ENCODE peak calls at places on chromosome 18, in six cellular contexts. Q, Z, X, O, J and U are unnamed samples.

GRCh38 chr18:7070466-7070865 is 47.1 kb downstream of the LAMA1 start:
- DNase-seq in Q (no peak), Z (no peak), X (no peak), O (no peak), J (no peak), U (no peak)

GRCh38 chr18:70469916-70470315 is 181.1 kb downstream of the SOCS6 start:
- DNase-seq in Q (no peak), Z (peak), X (no peak), O (no peak), J (no peak), U (peak)

GRCh38 chr18:27558388-27559158 is 373.5 kb upstream of the CHST9 start:
- DNase-seq in Q (no peak), Z (no peak), X (no peak), O (no peak), J (no peak), U (no peak)

GRCh38 chr18:6521804-6522418 is 107.2 kb upstream of the L3MBTL4 start:
- DNase-seq in Q (peak), Z (peak), X (peak), O (peak), J (peak), U (peak)

GRCh38 chr18:33831424-33831823 is 253.4 kb downstream of the ASXL3 start:
- DNase-seq in Q (no peak), Z (no peak), X (no peak), O (no peak), J (no peak), U (no peak)

GRCh38 chr18:22643731-22644130 is 226.0 kb upstream of the CTAGE1 start:
- DNase-seq in Q (no peak), Z (no peak), X (peak), O (no peak), J (no peak), U (peak)

GRCh38 chr18:11577271-11578112 is 31.9 kb upstream of the SLC35G4 start:
- DNase-seq in Q (no peak), Z (no peak), X (no peak), O (no peak), J (no peak), U (no peak)

GRCh38 chr18:22637787-22638186 is 220.1 kb upstream of the CTAGE1 start:
- DNase-seq in Q (peak), Z (no peak), X (peak), O (peak), J (peak), U (peak)

GRCh38 chr18:11533942-11534496 is 75.4 kb upstream of the SLC35G4 start:
- DNase-seq in Q (no peak), Z (no peak), X (no peak), O (no peak), J (no peak), U (no peak)

GRCh38 chr18:37533647-37534565 is 31.7 kb downstream of the CELF4 start:
- DNase-seq in Q (no peak), Z (no peak), X (no peak), O (no peak), J (no peak), U (no peak)

GRCh38 chr18:76383636-76384035 is 111.4 kb downstream of the ZNF516 start:
- DNase-seq in Q (no peak), Z (no peak), X (no peak), O (no peak), J (no peak), U (no peak)

GRCh38 chr18:79250236-79250993 is 145.3 kb upstream of the NFATC1 start:
- DNase-seq in Q (no peak), Z (peak), X (no peak), O (no peak), J (no peak), U (no peak)

GRCh38 chr18:79242246-79242645 is 153.5 kb upstream of the NFATC1 start:
- DNase-seq in Q (no peak), Z (no peak), X (no peak), O (peak), J (no peak), U (no peak)

GRCh38 chr18:79245517-79246001 is 150.2 kb upstream of the NFATC1 start:
- DNase-seq in Q (no peak), Z (no peak), X (no peak), O (no peak), J (peak), U (no peak)

GRCh38 chr18:79248495-79249078 is 147.1 kb upstream of the NFATC1 start:
- DNase-seq in Q (peak), Z (no peak), X (no peak), O (peak), J (no peak), U (peak)

DNA sequence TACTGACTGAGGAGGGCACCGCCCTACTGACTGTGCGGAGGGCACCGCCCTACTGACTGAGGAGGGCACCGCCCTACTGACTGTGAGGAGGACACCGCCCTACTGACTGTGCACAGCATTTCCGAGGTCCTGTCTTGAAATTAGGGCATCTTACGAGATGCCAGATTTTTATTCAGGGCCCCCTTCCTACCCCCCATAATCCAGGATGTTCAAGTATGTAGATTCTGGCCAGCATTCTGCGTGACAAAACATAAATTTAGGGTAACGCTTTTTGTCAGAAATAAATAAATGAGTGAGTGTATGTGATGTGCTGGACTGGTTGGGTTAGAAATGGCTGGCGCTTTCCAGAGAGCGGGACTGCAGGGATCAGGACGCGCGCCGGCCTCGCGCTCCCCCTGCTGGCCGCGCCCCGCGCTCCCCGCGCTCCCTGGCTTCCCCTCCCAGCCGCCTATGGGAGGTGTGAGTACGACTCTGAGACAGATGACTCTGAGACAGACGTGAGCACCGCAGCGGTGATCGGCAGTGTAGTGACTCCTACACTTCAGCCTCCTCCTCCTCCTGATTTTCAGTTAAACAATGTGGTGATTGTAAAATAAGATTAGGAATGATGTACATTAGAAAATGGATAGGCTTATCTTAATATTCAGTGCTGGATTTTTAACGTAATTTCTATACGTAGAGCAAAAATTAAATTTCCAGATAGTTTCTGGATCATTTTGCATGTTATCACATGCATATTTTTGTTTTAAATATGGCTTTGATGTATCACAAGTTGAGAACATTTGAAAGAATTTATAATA is 149.2 kb upstream of the NFATC1 start:
- DNase-seq in Q (peak), Z (peak), X (peak), O (peak), J (peak), U (peak)
- H3K4me3 ChIP-seq in Q (peak), Z (peak), X (peak), O (peak), J (peak), U (peak)

GRCh38 chr18:52451851-52452250 is 111.9 kb downstream of the DCC start:
- DNase-seq in Q (no peak), Z (no peak), X (no peak), O (no peak), J (no peak), U (no peak)
- TF ChIP-seq CTCF in Q (no peak), Z (no peak), X (no peak), O (no peak), J (no peak), U (no peak)

GRCh38 chr18:48613589-48613988 is 74.8 kb downstream of the CTIF start:
- DNase-seq in Q (peak), Z (peak), X (no peak), O (no peak), J (no peak), U (no peak)
- H3K4me3 ChIP-seq in Q (no peak), Z (no peak), X (no peak), O (no peak), J (no peak), U (no peak)

DNA sequence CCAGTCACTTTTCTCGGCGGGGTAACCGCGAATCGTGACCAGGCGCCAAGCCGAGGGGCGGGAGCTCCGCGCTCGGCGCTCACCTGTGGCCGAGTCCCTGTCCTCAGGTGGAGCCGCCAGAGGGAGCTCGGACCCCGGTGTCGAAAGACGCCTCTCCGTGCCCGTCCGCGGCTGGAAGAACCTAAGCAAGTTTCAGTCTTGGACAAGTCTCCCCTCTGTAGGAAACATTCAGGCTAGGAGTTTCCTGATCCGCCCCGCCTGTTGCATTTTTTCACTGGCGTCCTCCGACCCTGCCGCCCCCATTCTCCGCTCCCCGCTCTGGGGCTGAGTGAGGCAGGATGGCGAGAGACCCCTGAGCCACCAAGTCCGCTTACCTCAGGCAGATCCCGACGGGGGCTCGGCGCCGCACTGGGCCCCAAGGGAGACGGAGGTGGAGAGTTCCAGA is 511 bp downstream of the DSEL start:
- DNase-seq in Q (peak), Z (peak), X (peak), O (peak), J (peak), U (peak)
- TF ChIP-seq CTCF in Q (peak), Z (peak), X (peak), O (peak), J (peak), U (peak)

GRCh38 chr18:38551881-38552280 is 986.3 kb upstream of the CELF4 start:
- DNase-seq in Q (no peak), Z (no peak), X (no peak), O (no peak), J (no peak), U (no peak)

DNA sequence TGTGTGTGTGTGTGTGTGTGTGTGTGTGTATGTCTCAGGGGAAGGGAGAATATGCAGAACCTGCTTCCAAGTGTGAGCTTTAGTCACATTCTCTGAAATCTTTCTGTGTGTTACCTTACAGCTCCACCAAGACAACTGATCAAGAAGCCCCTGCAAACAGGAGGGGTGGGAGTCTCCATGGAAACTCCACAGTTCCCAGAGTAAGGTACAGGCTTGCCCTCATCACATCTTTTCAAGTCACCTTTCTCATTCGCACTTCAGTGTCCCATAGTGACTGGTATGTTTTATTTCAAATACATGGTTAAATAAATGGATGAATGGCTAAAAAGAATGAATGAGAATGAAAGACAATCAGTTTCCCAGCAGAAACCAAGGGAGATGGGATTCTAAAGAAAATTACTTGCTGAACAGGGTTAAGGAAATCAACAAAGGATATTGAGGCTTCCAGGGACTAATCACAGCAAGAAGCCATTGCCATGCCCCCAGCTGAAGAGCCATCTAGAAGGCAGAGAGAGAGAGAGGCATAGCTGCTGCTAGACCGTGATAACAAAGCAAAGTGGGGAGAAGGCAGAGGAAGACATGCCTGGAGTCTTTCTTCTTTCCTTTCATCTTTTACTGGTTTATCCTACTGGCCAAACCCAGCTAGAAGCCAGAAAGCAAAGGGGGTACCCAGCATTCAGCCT is 987.3 kb upstream of the CELF4 start:
- DNase-seq in Q (no peak), Z (no peak), X (no peak), O (no peak), J (no peak), U (no peak)
- H3K4me3 ChIP-seq in Q (no peak), Z (no peak), X (no peak), O (no peak), J (no peak), U (no peak)